ENCODE peak calls at places on chromosome 20, in seven cellular contexts. One of them, this sample, is unnamed.

GRCh38 chr20:21174425-21175239 is 48.8 kb downstream of the KIZ start:
- DNase-seq in uterus: no peak
- DNase-seq in tibial nerve: no peak
- DNase-seq in heart left ventricle: no peak
- DNase-seq in A549: no peak
- DNase-seq in HCT116: no peak
- DNase-seq in endothelial cell of umbilical vein: no peak
- DNase-seq in this sample: no peak

GRCh38 chr20:19986419-19986818 is 30.7 kb upstream of the NAA20 start:
- DNase-seq in uterus: peak; percentile 71
- DNase-seq in tibial nerve: no peak
- DNase-seq in heart left ventricle: no peak
- DNase-seq in A549: peak; percentile 45
- DNase-seq in HCT116: no peak
- DNase-seq in endothelial cell of umbilical vein: no peak
- DNase-seq in this sample: no peak

GRCh38 chr20:61737346-61737745 is 328.3 kb downstream of the TAF4 start:
- DNase-seq in uterus: no peak
- DNase-seq in tibial nerve: no peak
- DNase-seq in heart left ventricle: no peak
- DNase-seq in A549: no peak
- DNase-seq in HCT116: no peak
- DNase-seq in endothelial cell of umbilical vein: no peak
- DNase-seq in this sample: no peak

GRCh38 chr20:43975096-43975768 is 60.6 kb downstream of the TOX2 start:
- DNase-seq in uterus: no peak
- DNase-seq in tibial nerve: no peak
- DNase-seq in heart left ventricle: no peak
- DNase-seq in A549: peak; percentile 54
- DNase-seq in HCT116: peak; percentile 86
- DNase-seq in endothelial cell of umbilical vein: no peak
- DNase-seq in this sample: no peak

GRCh38 chr20:37319120-37319717 is 26.7 kb upstream of the SRC start:
- DNase-seq in uterus: no peak
- DNase-seq in tibial nerve: no peak
- DNase-seq in heart left ventricle: no peak
- DNase-seq in A549: no peak
- DNase-seq in HCT116: no peak
- DNase-seq in endothelial cell of umbilical vein: no peak
- DNase-seq in this sample: no peak

GRCh38 chr20:31555203-31555602 is 41.0 kb downstream of the HM13 start:
- DNase-seq in uterus: no peak
- DNase-seq in tibial nerve: no peak
- DNase-seq in heart left ventricle: no peak
- DNase-seq in A549: no peak
- DNase-seq in HCT116: no peak
- DNase-seq in endothelial cell of umbilical vein: no peak
- DNase-seq in this sample: no peak

GRCh38 chr20:19378057-19378456 is 165.6 kb downstream of the SLC24A3 start:
- DNase-seq in uterus: no peak
- DNase-seq in tibial nerve: no peak
- DNase-seq in heart left ventricle: no peak
- DNase-seq in A549: no peak
- DNase-seq in HCT116: no peak
- DNase-seq in endothelial cell of umbilical vein: no peak
- DNase-seq in this sample: no peak

GRCh38 chr20:25324412-25324811 is 66.2 kb downstream of the ABHD12 start:
- DNase-seq in uterus: no peak
- DNase-seq in tibial nerve: no peak
- DNase-seq in heart left ventricle: no peak
- DNase-seq in A549: no peak
- DNase-seq in HCT116: no peak
- DNase-seq in endothelial cell of umbilical vein: no peak
- DNase-seq in this sample: no peak

GRCh38 chr20:43776691-43777090 is 49.9 kb upstream of the GTSF1L start:
- DNase-seq in uterus: no peak
- DNase-seq in tibial nerve: no peak
- DNase-seq in heart left ventricle: no peak
- DNase-seq in A549: no peak
- DNase-seq in HCT116: no peak
- DNase-seq in endothelial cell of umbilical vein: no peak
- DNase-seq in this sample: no peak

DNA sequence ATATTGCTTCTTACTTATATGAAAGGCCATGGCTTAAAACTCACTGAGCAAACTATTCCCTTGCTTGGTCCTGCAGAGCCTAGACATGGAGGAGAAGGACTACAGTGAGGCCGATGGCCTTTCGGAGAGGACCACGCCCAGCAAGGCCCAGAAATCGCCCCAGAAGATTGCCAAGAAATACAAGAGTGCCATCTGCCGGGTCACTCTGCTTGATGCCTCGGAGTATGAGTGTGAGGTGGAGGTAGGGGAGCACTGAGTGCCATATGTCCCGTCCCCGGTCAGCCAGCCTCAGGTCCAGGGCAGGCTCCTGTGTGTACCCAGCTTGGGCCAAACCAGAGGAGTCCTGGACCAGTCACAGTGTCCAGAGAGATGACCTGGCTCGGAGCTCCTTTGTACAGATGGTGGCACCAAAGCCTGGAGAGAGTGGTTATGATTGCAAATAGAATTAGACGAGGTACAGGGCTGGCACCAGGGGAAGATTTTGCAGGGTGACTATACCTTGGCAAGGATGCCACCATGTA is 21.0 kb downstream of the EPB41L1 start:
- DNase-seq in uterus: no peak
- DNase-seq in tibial nerve: no peak
- DNase-seq in heart left ventricle: no peak
- DNase-seq in A549: no peak
- DNase-seq in HCT116: no peak
- DNase-seq in endothelial cell of umbilical vein: no peak
- DNase-seq in this sample: no peak
- TF ChIP-seq POLR2A in uterus: no peak
- TF ChIP-seq POLR2A in tibial nerve: no peak
- TF ChIP-seq POLR2A in heart left ventricle: no peak
- TF ChIP-seq POLR2A in A549: no peak
- TF ChIP-seq POLR2A in HCT116: no peak
- TF ChIP-seq POLR2A in endothelial cell of umbilical vein: no peak
- TF ChIP-seq POLR2A in this sample: no peak

DNA sequence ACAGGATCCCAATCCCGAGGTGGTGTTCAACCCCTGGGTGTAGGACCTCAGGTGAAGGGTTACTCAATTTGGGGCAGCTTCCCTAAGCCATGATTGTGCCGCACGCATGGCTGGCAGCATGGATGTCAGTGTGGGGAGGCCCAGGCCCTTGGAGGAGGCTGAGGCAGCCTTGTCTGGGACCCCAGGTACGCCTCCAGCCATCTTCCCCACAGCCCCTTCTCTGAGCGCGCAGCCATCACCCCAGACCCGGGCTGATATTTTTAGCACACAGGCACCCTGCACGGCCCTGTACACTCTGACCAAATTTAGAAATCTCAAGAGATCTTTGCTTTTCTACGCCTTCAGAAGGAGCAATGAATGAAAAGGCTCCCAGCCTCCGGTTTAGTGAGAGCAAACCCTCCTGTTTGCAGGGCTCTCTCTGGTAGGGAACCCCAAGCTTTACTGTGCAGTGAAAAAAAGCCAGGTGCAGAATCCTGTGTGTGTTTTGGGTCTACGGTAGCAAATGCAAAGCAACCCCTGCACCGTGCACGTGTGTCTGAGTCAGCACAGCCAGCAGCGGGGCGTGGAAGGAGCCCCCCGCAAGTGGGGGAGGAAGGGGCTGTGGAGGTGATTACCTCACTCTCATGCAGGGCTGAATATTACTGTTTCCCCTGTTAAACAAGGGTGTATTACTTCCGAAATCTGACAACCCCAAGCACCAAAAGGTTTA is 44.3 kb downstream of the CTCFL start:
- DNase-seq in uterus: no peak
- DNase-seq in tibial nerve: no peak
- DNase-seq in heart left ventricle: no peak
- DNase-seq in A549: no peak
- DNase-seq in HCT116: no peak
- DNase-seq in endothelial cell of umbilical vein: no peak
- DNase-seq in this sample: no peak
- H3K4me3 ChIP-seq in uterus: no peak overlapping the region
- H3K4me3 ChIP-seq in tibial nerve: no peak overlapping the region
- H3K4me3 ChIP-seq in heart left ventricle: no peak overlapping the region
- H3K4me3 ChIP-seq in A549: no peak overlapping the region
- H3K4me3 ChIP-seq in HCT116: no peak overlapping the region
- H3K4me3 ChIP-seq in endothelial cell of umbilical vein: no peak overlapping the region
- H3K4me3 ChIP-seq in this sample: no peak overlapping the region

GRCh38 chr20:11409526-11409925 is 508.2 kb upstream of the BTBD3 start:
- DNase-seq in uterus: no peak
- DNase-seq in tibial nerve: no peak
- DNase-seq in heart left ventricle: no peak
- DNase-seq in A549: no peak
- DNase-seq in HCT116: no peak
- DNase-seq in endothelial cell of umbilical vein: no peak
- DNase-seq in this sample: no peak

GRCh38 chr20:11411765-11412164 is 505.9 kb upstream of the BTBD3 start:
- DNase-seq in uterus: no peak
- DNase-seq in tibial nerve: no peak
- DNase-seq in heart left ventricle: no peak
- DNase-seq in A549: no peak
- DNase-seq in HCT116: no peak
- DNase-seq in endothelial cell of umbilical vein: no peak
- DNase-seq in this sample: no peak
- H3K27ac ChIP-seq in uterus: no peak overlapping the region
- H3K27ac ChIP-seq in tibial nerve: no peak overlapping the region
- H3K27ac ChIP-seq in heart left ventricle: no peak overlapping the region
- H3K27ac ChIP-seq in A549: no peak overlapping the region
- H3K27ac ChIP-seq in HCT116: no peak overlapping the region
- H3K27ac ChIP-seq in endothelial cell of umbilical vein: no peak overlapping the region
- H3K27ac ChIP-seq in this sample: no peak overlapping the region

DNA sequence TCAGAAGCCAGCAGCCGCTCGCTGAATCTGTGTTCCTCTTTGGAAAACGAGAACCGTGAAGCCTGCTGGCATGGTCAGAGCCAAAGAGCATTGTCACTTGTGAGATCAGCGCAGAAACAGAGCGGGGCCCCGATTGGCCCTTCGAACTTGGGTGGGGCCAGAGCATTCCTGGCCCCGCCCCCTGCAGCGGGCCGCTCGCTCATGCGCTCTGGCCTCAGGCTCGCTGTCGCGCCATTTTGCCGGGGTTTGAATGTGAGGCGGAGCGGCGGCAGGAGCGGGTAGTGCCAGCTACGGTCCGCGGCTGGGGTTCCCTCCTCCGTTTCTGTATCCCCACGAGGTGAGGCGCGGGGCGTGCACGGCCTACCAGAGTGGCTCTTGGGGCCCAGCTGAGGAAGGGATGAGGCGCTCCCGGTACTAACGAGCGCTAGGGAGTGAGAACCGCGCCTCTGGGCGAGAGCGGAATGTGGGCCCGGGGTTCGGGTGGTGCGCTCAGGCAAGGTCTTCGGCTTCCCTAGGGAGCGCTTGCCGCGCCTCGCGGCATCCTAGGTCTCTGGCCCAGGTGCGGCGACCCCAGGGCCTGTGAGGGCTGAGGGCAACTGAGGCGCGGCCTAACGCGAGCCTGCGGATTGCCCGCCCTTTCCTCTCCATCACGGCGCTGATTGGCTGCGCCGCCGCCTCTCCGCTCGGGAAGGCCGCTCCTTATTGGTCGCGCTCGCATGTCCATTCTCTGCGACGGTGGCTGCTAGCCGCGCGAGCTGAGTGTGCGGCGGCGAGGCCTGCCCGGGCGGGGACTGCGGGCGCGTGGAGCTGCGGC is at the start of gene CSE1L:
- DNase-seq in uterus: peak; percentile 94
- DNase-seq in tibial nerve: peak; percentile 89
- DNase-seq in heart left ventricle: peak; percentile 95
- DNase-seq in A549: peak; percentile 92
- DNase-seq in HCT116: peak; percentile 87
- DNase-seq in endothelial cell of umbilical vein: peak; percentile 95
- DNase-seq in this sample: peak; percentile 85
- TF ChIP-seq POLR2A in uterus: no peak
- TF ChIP-seq POLR2A in tibial nerve: peak; percentile 80
- TF ChIP-seq POLR2A in heart left ventricle: peak; percentile 66
- TF ChIP-seq POLR2A in A549: peak; percentile 92
- TF ChIP-seq POLR2A in HCT116: peak; percentile 62
- TF ChIP-seq POLR2A in endothelial cell of umbilical vein: peak; percentile 95
- TF ChIP-seq POLR2A in this sample: peak; percentile 81

GRCh38 chr20:64037498-64038213 is 1.7 kb downstream of the C20orf204 start:
- DNase-seq in uterus: no peak
- DNase-seq in tibial nerve: no peak
- DNase-seq in heart left ventricle: no peak
- DNase-seq in A549: no peak
- DNase-seq in HCT116: no peak
- DNase-seq in endothelial cell of umbilical vein: no peak
- DNase-seq in this sample: no peak
- H3K4me3 ChIP-seq in uterus: no peak overlapping the region
- H3K4me3 ChIP-seq in tibial nerve: peak overlapping the region; percentile 52
- H3K4me3 ChIP-seq in heart left ventricle: peak overlapping the region; percentile 59
- H3K4me3 ChIP-seq in A549: peak overlapping the region; percentile 48
- H3K4me3 ChIP-seq in HCT116: no peak overlapping the region
- H3K4me3 ChIP-seq in endothelial cell of umbilical vein: peak overlapping the region; percentile 65
- H3K4me3 ChIP-seq in this sample: peak overlapping the region; percentile 42

GRCh38 chr20:38857703-38858102 is 52.2 kb downstream of the PPP1R16B start:
- DNase-seq in uterus: no peak
- DNase-seq in tibial nerve: no peak
- DNase-seq in heart left ventricle: no peak
- DNase-seq in A549: no peak
- DNase-seq in HCT116: no peak
- DNase-seq in endothelial cell of umbilical vein: no peak
- DNase-seq in this sample: no peak

GRCh38 chr20:38859070-38859690 is 53.7 kb downstream of the PPP1R16B start:
- DNase-seq in uterus: no peak
- DNase-seq in tibial nerve: no peak
- DNase-seq in heart left ventricle: no peak
- DNase-seq in A549: no peak
- DNase-seq in HCT116: no peak
- DNase-seq in endothelial cell of umbilical vein: no peak
- DNase-seq in this sample: no peak

GRCh38 chr20:38854654-38855066 is 49.2 kb downstream of the PPP1R16B start:
- DNase-seq in uterus: no peak
- DNase-seq in tibial nerve: no peak
- DNase-seq in heart left ventricle: no peak
- DNase-seq in A549: no peak
- DNase-seq in HCT116: no peak
- DNase-seq in endothelial cell of umbilical vein: no peak
- DNase-seq in this sample: no peak

GRCh38 chr20:38855356-38855755 is 49.9 kb downstream of the PPP1R16B start:
- DNase-seq in uterus: no peak
- DNase-seq in tibial nerve: no peak
- DNase-seq in heart left ventricle: no peak
- DNase-seq in A549: no peak
- DNase-seq in HCT116: no peak
- DNase-seq in endothelial cell of umbilical vein: peak; percentile 34
- DNase-seq in this sample: no peak

GRCh38 chr20:38856570-38856969 is 51.1 kb downstream of the PPP1R16B start:
- DNase-seq in uterus: no peak
- DNase-seq in tibial nerve: no peak
- DNase-seq in heart left ventricle: no peak
- DNase-seq in A549: no peak
- DNase-seq in HCT116: no peak
- DNase-seq in endothelial cell of umbilical vein: no peak
- DNase-seq in this sample: no peak
- H3K27ac ChIP-seq in uterus: no peak overlapping the region
- H3K27ac ChIP-seq in tibial nerve: no peak overlapping the region
- H3K27ac ChIP-seq in heart left ventricle: no peak overlapping the region
- H3K27ac ChIP-seq in A549: no peak overlapping the region
- H3K27ac ChIP-seq in HCT116: no peak overlapping the region
- H3K27ac ChIP-seq in endothelial cell of umbilical vein: no peak overlapping the region
- H3K27ac ChIP-seq in this sample: no peak overlapping the region